ENCODE peak calls at places on chromosomes 3 and 15, in seven cellular contexts. One of them, this sample, is unnamed.

GRCh38 chr15:68526269-68526668 is 52.5 kb upstream of the CORO2B start:
- DNase-seq in GM12891: no peak
- DNase-seq in adrenal gland: no peak
- DNase-seq in ovary: no peak
- DNase-seq in breast epithelium: no peak
- DNase-seq in heart left ventricle: no peak
- DNase-seq in vagina: no peak
- DNase-seq in this sample: no peak

GRCh38 chr15:65921780-65922179 is 52.5 kb downstream of the RAB11A start:
- DNase-seq in GM12891: no peak
- DNase-seq in adrenal gland: no peak
- DNase-seq in ovary: no peak
- DNase-seq in breast epithelium: no peak
- DNase-seq in heart left ventricle: no peak
- DNase-seq in vagina: no peak
- DNase-seq in this sample: no peak

GRCh38 chr3:20648294-20648693 is 462.3 kb upstream of the SGO1 start:
- DNase-seq in GM12891: no peak
- DNase-seq in adrenal gland: no peak
- DNase-seq in ovary: no peak
- DNase-seq in breast epithelium: no peak
- DNase-seq in heart left ventricle: no peak
- DNase-seq in vagina: no peak
- DNase-seq in this sample: no peak

GRCh38 chr3:64220161-64220560 is 5.1 kb downstream of the PRICKLE2 start:
- DNase-seq in GM12891: no peak
- DNase-seq in adrenal gland: no peak
- DNase-seq in ovary: no peak
- DNase-seq in breast epithelium: no peak
- DNase-seq in heart left ventricle: no peak
- DNase-seq in vagina: no peak
- DNase-seq in this sample: no peak

GRCh38 chr3:105414841-105415240 is 48.1 kb downstream of the ALCAM start:
- DNase-seq in GM12891: no peak
- DNase-seq in adrenal gland: no peak
- DNase-seq in ovary: no peak
- DNase-seq in breast epithelium: no peak
- DNase-seq in heart left ventricle: no peak
- DNase-seq in vagina: no peak
- DNase-seq in this sample: no peak

GRCh38 chr15:59299919-59300617 is 72.6 kb downstream of the MYO1E start:
- DNase-seq in GM12891: peak; percentile 26
- DNase-seq in adrenal gland: peak; percentile 84
- DNase-seq in ovary: no peak
- DNase-seq in breast epithelium: no peak
- DNase-seq in heart left ventricle: peak; percentile 77
- DNase-seq in vagina: no peak
- DNase-seq in this sample: no peak

GRCh38 chr3:132343018-132343612 is 25.9 kb downstream of the ACP3 start:
- DNase-seq in GM12891: no peak
- DNase-seq in adrenal gland: peak; percentile 68
- DNase-seq in ovary: peak; percentile 28
- DNase-seq in breast epithelium: no peak
- DNase-seq in heart left ventricle: no peak
- DNase-seq in vagina: no peak
- DNase-seq in this sample: peak; percentile 71

GRCh38 chr15:92448370-92448769 is 54.7 kb downstream of the ST8SIA2 start:
- DNase-seq in GM12891: no peak
- DNase-seq in adrenal gland: no peak
- DNase-seq in ovary: no peak
- DNase-seq in breast epithelium: no peak
- DNase-seq in heart left ventricle: no peak
- DNase-seq in vagina: no peak
- DNase-seq in this sample: no peak

GRCh38 chr15:73956276-73957086 is 30.2 kb downstream of the LOXL1 start:
- DNase-seq in GM12891: no peak
- DNase-seq in adrenal gland: no peak
- DNase-seq in ovary: no peak
- DNase-seq in breast epithelium: peak; percentile 55
- DNase-seq in heart left ventricle: no peak
- DNase-seq in vagina: no peak
- DNase-seq in this sample: no peak
- TF ChIP-seq POLR2A in GM12891: no peak
- TF ChIP-seq POLR2A in adrenal gland: no peak
- TF ChIP-seq POLR2A in ovary: no peak
- TF ChIP-seq POLR2A in breast epithelium: no peak
- TF ChIP-seq POLR2A in heart left ventricle: no peak
- TF ChIP-seq POLR2A in vagina: no peak
- TF ChIP-seq POLR2A in this sample: no peak

GRCh38 chr3:197298341-197298857 is at the start of gene DLG1:
- DNase-seq in GM12891: peak; percentile 80
- DNase-seq in adrenal gland: peak; percentile 96
- DNase-seq in ovary: peak; percentile 83
- DNase-seq in breast epithelium: peak; percentile 90
- DNase-seq in heart left ventricle: peak; percentile 92
- DNase-seq in vagina: no peak
- DNase-seq in this sample: peak; percentile 89
- TF ChIP-seq POLR2A in GM12891: peak; percentile 50
- TF ChIP-seq POLR2A in adrenal gland: peak; percentile 28
- TF ChIP-seq POLR2A in ovary: no peak
- TF ChIP-seq POLR2A in breast epithelium: peak; percentile 27
- TF ChIP-seq POLR2A in heart left ventricle: no peak
- TF ChIP-seq POLR2A in vagina: peak; percentile 23
- TF ChIP-seq POLR2A in this sample: peak; percentile 82

GRCh38 chr3:133479895-133480669 is 80.2 kb downstream of the BFSP2 start:
- DNase-seq in GM12891: no peak
- DNase-seq in adrenal gland: no peak
- DNase-seq in ovary: no peak
- DNase-seq in breast epithelium: no peak
- DNase-seq in heart left ventricle: no peak
- DNase-seq in vagina: no peak
- DNase-seq in this sample: no peak
- TF ChIP-seq POLR2A in GM12891: peak; percentile 75
- TF ChIP-seq POLR2A in adrenal gland: no peak
- TF ChIP-seq POLR2A in ovary: no peak
- TF ChIP-seq POLR2A in breast epithelium: no peak
- TF ChIP-seq POLR2A in heart left ventricle: no peak
- TF ChIP-seq POLR2A in vagina: no peak
- TF ChIP-seq POLR2A in this sample: no peak

GRCh38 chr15:89664441-89664840 is 9.2 kb upstream of the KIF7 start:
- DNase-seq in GM12891: no peak
- DNase-seq in adrenal gland: peak; percentile 43
- DNase-seq in ovary: no peak
- DNase-seq in breast epithelium: no peak
- DNase-seq in heart left ventricle: no peak
- DNase-seq in vagina: no peak
- DNase-seq in this sample: no peak

GRCh38 chr15:89660556-89660955 is 5.3 kb upstream of the KIF7 start:
- DNase-seq in GM12891: no peak
- DNase-seq in adrenal gland: peak; percentile 24
- DNase-seq in ovary: no peak
- DNase-seq in breast epithelium: no peak
- DNase-seq in heart left ventricle: no peak
- DNase-seq in vagina: no peak
- DNase-seq in this sample: no peak

GRCh38 chr15:89665449-89666146 is 10.3 kb upstream of the KIF7 start:
- DNase-seq in GM12891: no peak
- DNase-seq in adrenal gland: peak; percentile 78
- DNase-seq in ovary: peak; percentile 61
- DNase-seq in breast epithelium: no peak
- DNase-seq in heart left ventricle: peak; percentile 76
- DNase-seq in vagina: no peak
- DNase-seq in this sample: peak; percentile 22

GRCh38 chr15:89664951-89665350 is 9.7 kb upstream of the KIF7 start:
- DNase-seq in GM12891: no peak
- DNase-seq in adrenal gland: peak; percentile 47
- DNase-seq in ovary: no peak
- DNase-seq in breast epithelium: no peak
- DNase-seq in heart left ventricle: no peak
- DNase-seq in vagina: no peak
- DNase-seq in this sample: no peak

GRCh38 chr15:89662893-89663673 is 7.8 kb upstream of the KIF7 start:
- DNase-seq in GM12891: no peak
- DNase-seq in adrenal gland: peak; percentile 85
- DNase-seq in ovary: peak; percentile 79
- DNase-seq in breast epithelium: no peak
- DNase-seq in heart left ventricle: peak; percentile 79
- DNase-seq in vagina: no peak
- DNase-seq in this sample: no peak
- TF ChIP-seq POLR2A in GM12891: no peak
- TF ChIP-seq POLR2A in adrenal gland: no peak
- TF ChIP-seq POLR2A in ovary: no peak
- TF ChIP-seq POLR2A in breast epithelium: no peak
- TF ChIP-seq POLR2A in heart left ventricle: no peak
- TF ChIP-seq POLR2A in vagina: no peak
- TF ChIP-seq POLR2A in this sample: no peak

GRCh38 chr3:160748226-160748625 is 7.8 kb upstream of the PPM1L start:
- DNase-seq in GM12891: no peak
- DNase-seq in adrenal gland: peak; percentile 74
- DNase-seq in ovary: peak; percentile 10
- DNase-seq in breast epithelium: no peak
- DNase-seq in heart left ventricle: no peak
- DNase-seq in vagina: no peak
- DNase-seq in this sample: peak; percentile 14
- TF ChIP-seq POLR2A in GM12891: no peak
- TF ChIP-seq POLR2A in adrenal gland: no peak
- TF ChIP-seq POLR2A in ovary: no peak
- TF ChIP-seq POLR2A in breast epithelium: no peak
- TF ChIP-seq POLR2A in heart left ventricle: no peak
- TF ChIP-seq POLR2A in vagina: no peak
- TF ChIP-seq POLR2A in this sample: no peak

DNA sequence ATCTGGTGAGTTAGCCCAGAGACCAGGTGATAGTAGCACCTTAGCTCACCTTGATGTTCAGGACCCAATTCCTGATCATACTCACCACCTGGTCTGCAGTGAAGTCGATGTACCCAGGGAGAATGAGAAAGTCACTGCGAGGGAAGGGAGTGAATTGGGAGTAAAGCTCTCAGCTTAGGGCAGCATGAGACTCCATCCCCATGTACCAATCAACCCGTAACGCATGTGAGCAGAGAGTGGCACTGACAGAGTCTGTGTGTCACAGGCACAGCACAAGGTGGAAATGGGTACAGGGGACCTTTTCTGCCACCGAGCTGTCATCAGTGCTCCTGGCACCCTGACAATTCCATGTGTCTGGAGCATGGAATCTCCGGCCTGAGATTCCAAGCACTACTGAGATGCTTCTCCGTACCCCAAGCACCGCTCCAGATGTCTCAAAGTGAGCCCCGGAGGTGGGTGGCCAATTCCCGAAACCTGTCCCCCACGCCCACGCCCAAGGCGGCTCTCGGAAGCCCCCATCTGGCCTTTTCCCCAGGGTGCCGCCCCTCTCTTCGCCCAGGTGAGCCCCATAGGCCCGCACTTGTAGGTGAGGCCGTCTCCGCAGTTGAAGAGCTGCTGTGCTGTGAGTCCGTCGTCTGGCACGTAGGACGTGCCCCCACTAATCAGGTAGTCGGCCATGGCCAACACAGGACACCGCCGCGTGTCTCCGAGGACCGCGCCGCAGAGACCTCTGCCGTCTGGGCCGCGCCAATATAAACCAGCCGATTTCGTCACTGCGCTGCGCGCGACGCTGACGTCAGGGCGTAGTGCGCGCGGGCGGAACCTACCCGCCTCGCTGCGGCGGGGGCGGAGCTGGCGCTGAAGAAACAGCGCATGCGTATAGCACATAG is at the start of gene IMPDH2:
- DNase-seq in GM12891: peak; percentile 70
- DNase-seq in adrenal gland: peak; percentile 97
- DNase-seq in ovary: peak; percentile 93
- DNase-seq in breast epithelium: peak; percentile 87
- DNase-seq in heart left ventricle: peak; percentile 94
- DNase-seq in vagina: no peak
- DNase-seq in this sample: peak; percentile 97
- TF ChIP-seq POLR2A in GM12891: peak; percentile 99
- TF ChIP-seq POLR2A in adrenal gland: peak; percentile 98
- TF ChIP-seq POLR2A in ovary: peak; percentile 99
- TF ChIP-seq POLR2A in breast epithelium: peak; percentile 94
- TF ChIP-seq POLR2A in heart left ventricle: peak; percentile 93
- TF ChIP-seq POLR2A in vagina: peak; percentile 90
- TF ChIP-seq POLR2A in this sample: peak; percentile 99

GRCh38 chr3:142723665-142723967 is 218 bp upstream of the TRPC1 start:
- DNase-seq in GM12891: no peak
- DNase-seq in adrenal gland: no peak
- DNase-seq in ovary: no peak
- DNase-seq in breast epithelium: no peak
- DNase-seq in heart left ventricle: no peak
- DNase-seq in vagina: no peak
- DNase-seq in this sample: no peak

GRCh38 chr3:142725352-142725739 is 1.5 kb downstream of the TRPC1 start:
- DNase-seq in GM12891: no peak
- DNase-seq in adrenal gland: no peak
- DNase-seq in ovary: no peak
- DNase-seq in breast epithelium: no peak
- DNase-seq in heart left ventricle: no peak
- DNase-seq in vagina: no peak
- DNase-seq in this sample: no peak

GRCh38 chr3:142724682-142725351 is 983 bp downstream of the TRPC1 start:
- DNase-seq in GM12891: no peak
- DNase-seq in adrenal gland: peak; percentile 61
- DNase-seq in ovary: peak; percentile 51
- DNase-seq in breast epithelium: no peak
- DNase-seq in heart left ventricle: peak; percentile 58
- DNase-seq in vagina: no peak
- DNase-seq in this sample: no peak

GRCh38 chr3:142726017-142726416 is 2.2 kb downstream of the TRPC1 start:
- DNase-seq in GM12891: no peak
- DNase-seq in adrenal gland: no peak
- DNase-seq in ovary: no peak
- DNase-seq in breast epithelium: no peak
- DNase-seq in heart left ventricle: no peak
- DNase-seq in vagina: no peak
- DNase-seq in this sample: no peak

DNA sequence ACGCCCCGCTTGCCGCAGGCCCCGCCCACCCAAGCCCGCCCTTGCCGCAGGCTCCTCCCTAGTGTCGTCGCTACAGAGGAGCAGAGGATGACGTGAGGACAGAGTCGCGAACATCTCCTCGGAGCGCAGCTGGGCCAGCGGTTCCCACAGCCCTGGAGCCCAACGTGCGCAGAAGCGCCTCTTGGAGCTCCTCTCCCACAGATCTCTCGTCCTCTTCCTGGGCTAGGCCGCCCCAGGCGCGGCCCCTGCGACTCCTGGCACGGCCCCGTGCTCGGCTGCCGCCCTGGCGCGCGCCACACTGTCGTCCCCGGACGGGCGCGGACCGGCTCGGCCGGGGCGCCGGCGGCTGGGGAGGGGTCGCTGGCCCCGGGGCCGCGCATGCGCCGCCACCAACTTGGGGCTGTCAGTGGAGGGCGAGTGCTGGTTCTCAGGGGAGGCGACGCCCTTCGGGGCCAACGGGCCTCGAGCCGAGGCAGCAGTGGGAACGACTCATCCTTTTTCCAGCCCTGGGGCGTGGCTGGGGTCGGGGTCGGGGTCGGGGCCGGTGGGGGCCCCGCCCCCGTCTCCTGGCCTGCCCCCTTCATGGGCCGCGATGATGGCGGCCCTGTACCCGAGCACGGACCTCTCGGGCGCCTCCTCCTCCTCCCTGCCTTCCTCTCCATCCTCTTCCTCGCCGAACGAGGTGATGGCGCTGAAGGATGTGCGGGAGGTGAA is at the start of gene TRPC1:
- DNase-seq in GM12891: peak; percentile 89
- DNase-seq in adrenal gland: peak; percentile 90
- DNase-seq in ovary: peak; percentile 70
- DNase-seq in breast epithelium: peak; percentile 58
- DNase-seq in heart left ventricle: peak; percentile 83
- DNase-seq in vagina: no peak
- DNase-seq in this sample: peak; percentile 88
- TF ChIP-seq POLR2A in GM12891: no peak
- TF ChIP-seq POLR2A in adrenal gland: peak; percentile 82
- TF ChIP-seq POLR2A in ovary: peak; percentile 90
- TF ChIP-seq POLR2A in breast epithelium: no peak
- TF ChIP-seq POLR2A in heart left ventricle: peak; percentile 86
- TF ChIP-seq POLR2A in vagina: peak; percentile 86
- TF ChIP-seq POLR2A in this sample: peak; percentile 70